ENCODE peak calls at places on chromosomes 6 and 20, in seven cellular contexts. L, U, R, Q, N, X and B are unnamed samples.

GRCh38 chr6:2640551-2640950 is 110.2 kb downstream of the MYLK4 start:
- DNase-seq in L (no peak), U (no peak), R (no peak), Q (no peak), N (no peak), X (no peak), B (no peak)

GRCh38 chr20:44401770-44402390 is 46.4 kb downstream of the HNF4A start:
- DNase-seq in L (no peak), U (no peak), R (no peak), Q (no peak), N (no peak), X (no peak), B (no peak)

GRCh38 chr6:113763883-113764282 is 93.3 kb upstream of the MARCKS start:
- DNase-seq in L (no peak), U (no peak), R (peak; percentile 7), Q (no peak), N (peak; percentile 89), X (no peak), B (peak; percentile 84)

GRCh38 chr6:165231581-165232276 is 77.7 kb downstream of the C6orf118 start:
- DNase-seq in L (no peak), U (no peak), R (no peak), Q (no peak), N (peak; percentile 62), X (peak; percentile 31), B (peak; percentile 29)

GRCh38 chr20:44187763-44188709 is 1.0 kb upstream of the JPH2 start:
- DNase-seq in L (no peak), U (no peak), R (peak; percentile 18), Q (no peak), N (peak; percentile 39), X (peak; percentile 45), B (no peak)

GRCh38 chr6:157019115-157019628 is 242.0 kb downstream of the ARID1B start:
- DNase-seq in L (no peak), U (no peak), R (no peak), Q (no peak), N (peak; percentile 22), X (no peak), B (no peak)

GRCh38 chr6:152096863-152097496 is 289.5 kb downstream of the ESR1 start:
- DNase-seq in L (no peak), U (no peak), R (no peak), Q (no peak), N (peak; percentile 67), X (no peak), B (peak; percentile 71)

GRCh38 chr20:41232971-41233926 is 84.3 kb downstream of the ZHX3 start:
- DNase-seq in L (no peak), U (no peak), R (no peak), Q (no peak), N (peak; percentile 79), X (no peak), B (peak; percentile 95)

GRCh38 chr6:115667478-115667996 is 393.2 kb downstream of the FRK start:
- DNase-seq in L (no peak), U (no peak), R (no peak), Q (no peak), N (no peak), X (no peak), B (no peak)

GRCh38 chr20:20837574-20838021 is 125.2 kb upstream of the RALGAPA2 start:
- DNase-seq in L (peak; percentile 49), U (no peak), R (peak; percentile 48), Q (peak; percentile 60), N (peak; percentile 76), X (no peak), B (peak; percentile 54)

GRCh38 chr6:127178746-127179145 is 60.3 kb downstream of the RSPO3 start:
- DNase-seq in L (no peak), U (no peak), R (no peak), Q (no peak), N (no peak), X (no peak), B (no peak)

GRCh38 chr20:39144757-39145156 is 182.6 kb downstream of the DHX35 start:
- DNase-seq in L (no peak), U (no peak), R (no peak), Q (no peak), N (no peak), X (no peak), B (no peak)
- H3K27ac ChIP-seq in L (no peak overlapping the region), U (no peak overlapping the region), R (no peak overlapping the region), Q (no peak overlapping the region), N (no peak overlapping the region), X (no peak overlapping the region), B (no peak overlapping the region)

DNA sequence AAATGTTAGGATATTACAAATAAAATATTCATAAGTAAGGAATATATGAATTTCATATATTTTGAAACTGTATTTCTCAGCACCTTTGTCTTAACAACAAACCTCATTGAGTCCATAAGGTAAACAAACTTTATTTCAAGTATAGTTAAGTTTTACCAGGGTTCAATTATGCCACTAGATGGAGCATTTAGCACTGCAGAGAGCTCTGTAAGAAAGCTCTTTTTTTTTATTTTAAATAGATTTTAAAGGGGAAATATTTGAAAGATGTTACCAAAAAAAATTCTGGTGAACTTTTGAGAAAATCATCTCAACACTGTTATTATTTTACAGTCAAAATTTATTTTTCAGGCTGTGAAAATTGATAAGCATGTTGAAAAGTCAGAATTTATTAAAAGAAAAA is 955.2 kb upstream of the EYS start:
- DNase-seq in L (no peak), U (no peak), R (no peak), Q (no peak), N (peak; percentile 52), X (no peak), B (peak; percentile 25)
- TF ChIP-seq CTCF in L (no peak), U (no peak), R (no peak), Q (no peak), N (peak; percentile 60), X (peak; percentile 31), B (peak; percentile 18)

GRCh38 chr6:46925563-46926253 is 4.0 kb upstream of the ADGRF5 start:
- DNase-seq in L (peak; percentile 83), U (peak; percentile 82), R (peak; percentile 80), Q (peak; percentile 77), N (peak; percentile 91), X (no peak), B (peak; percentile 64)
- H3K27ac ChIP-seq in L (peak overlapping the region; percentile 55), U (no peak overlapping the region), R (peak overlapping the region; percentile 83), Q (peak overlapping the region; percentile 70), N (peak overlapping the region; percentile 97), X (peak overlapping the region; percentile 50), B (peak overlapping the region; percentile 77)

GRCh38 chr20:47664068-47664437 is 121.2 kb downstream of the SULF2 start:
- DNase-seq in L (no peak), U (no peak), R (no peak), Q (no peak), N (no peak), X (no peak), B (peak; percentile 34)
- TF ChIP-seq CTCF in L (no peak), U (no peak), R (no peak), Q (no peak), N (peak; percentile 27), X (no peak), B (peak; percentile 75)

DNA sequence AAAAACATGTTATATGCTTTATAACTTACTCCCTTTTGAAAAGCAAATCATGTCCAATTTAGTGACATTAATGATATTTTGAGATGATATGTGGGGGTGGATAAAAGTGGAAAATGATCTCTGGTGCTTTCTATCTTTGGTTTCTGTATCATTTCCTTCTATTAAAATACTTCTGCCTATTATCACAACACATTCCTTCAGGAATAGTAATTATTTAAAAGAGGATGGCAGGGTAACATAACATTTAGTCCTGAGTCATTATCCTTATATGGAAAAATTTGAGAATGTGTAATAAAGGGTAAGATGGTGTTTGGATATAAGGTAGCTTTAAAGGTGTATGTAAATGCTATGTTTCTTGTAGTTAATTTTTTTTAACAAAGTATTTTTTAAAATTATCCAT is 657.7 kb downstream of the PHF3 start:
- DNase-seq in L (no peak), U (no peak), R (no peak), Q (no peak), N (peak; percentile 68), X (no peak), B (no peak)
- H3K27ac ChIP-seq in L (no peak overlapping the region), U (no peak overlapping the region), R (no peak overlapping the region), Q (no peak overlapping the region), N (peak overlapping the region; percentile 87), X (no peak overlapping the region), B (no peak overlapping the region)

DNA sequence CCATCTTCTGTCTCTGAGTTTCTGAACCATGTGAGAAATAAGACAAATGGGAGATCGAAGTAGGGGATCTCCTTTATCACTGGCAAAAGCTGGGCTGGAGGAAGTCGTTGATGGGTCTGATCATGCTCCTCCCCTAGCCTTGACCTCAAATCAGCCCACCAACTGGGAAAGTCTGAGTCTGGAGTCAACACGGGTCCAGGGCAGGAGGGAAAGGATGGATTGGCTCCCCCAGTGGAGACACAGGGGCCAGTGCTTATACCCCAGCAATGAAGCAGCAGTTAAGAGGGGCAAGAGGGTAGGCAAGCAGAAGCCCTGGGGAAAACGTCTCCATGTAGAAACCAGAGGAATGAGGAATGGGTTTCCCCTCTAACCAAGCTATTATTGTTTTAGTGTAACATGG is 152.6 kb downstream of the TBC1D7 start:
- DNase-seq in L (no peak), U (no peak), R (no peak), Q (no peak), N (no peak), X (no peak), B (no peak)
- TF ChIP-seq CTCF in L (no peak), U (no peak), R (no peak), Q (no peak), N (no peak), X (no peak), B (no peak)

GRCh38 chr6:134495893-134496253 is 178.0 kb upstream of the SGK1 start:
- DNase-seq in L (no peak), U (no peak), R (no peak), Q (no peak), N (no peak), X (no peak), B (peak; percentile 23)
- H3K27ac ChIP-seq in L (no peak overlapping the region), U (no peak overlapping the region), R (no peak overlapping the region), Q (no peak overlapping the region), N (no peak overlapping the region), X (no peak overlapping the region), B (peak overlapping the region; percentile 83)

GRCh38 chr6:40586369-40586768 is 795 bp downstream of the LRFN2 start:
- DNase-seq in L (no peak), U (no peak), R (no peak), Q (no peak), N (no peak), X (no peak), B (no peak)

GRCh38 chr6:40588480-40588879 is 1.3 kb upstream of the LRFN2 start:
- DNase-seq in L (no peak), U (no peak), R (no peak), Q (no peak), N (no peak), X (no peak), B (no peak)

GRCh38 chr6:40586800-40587201 is 363 bp downstream of the LRFN2 start:
- DNase-seq in L (no peak), U (no peak), R (no peak), Q (peak; percentile 28), N (no peak), X (no peak), B (no peak)

GRCh38 chr6:40587240-40588069 is at the start of gene LRFN2:
- DNase-seq in L (peak; percentile 70), U (peak; percentile 70), R (peak; percentile 78), Q (peak; percentile 83), N (peak; percentile 63), X (peak; percentile 61), B (peak; percentile 59)

DNA sequence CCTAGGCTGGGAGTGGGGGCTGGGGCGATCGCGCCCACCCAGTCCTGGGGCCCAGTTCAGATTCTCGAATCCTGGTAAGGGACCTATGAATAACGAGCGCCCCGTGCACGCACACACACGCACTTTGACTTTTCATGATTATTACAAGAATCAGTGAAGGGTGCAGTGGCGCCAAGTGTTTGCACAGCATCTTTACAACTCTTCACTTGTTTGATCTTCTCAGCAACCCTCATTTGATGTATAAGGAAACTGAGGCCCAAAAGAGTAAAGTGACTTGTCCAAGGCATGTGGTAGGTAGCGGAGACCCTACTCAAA is 863 bp upstream of the LRFN2 start:
- DNase-seq in L (no peak), U (no peak), R (no peak), Q (no peak), N (no peak), X (no peak), B (no peak)
- TF ChIP-seq CTCF in L (no peak), U (no peak), R (no peak), Q (peak; percentile 2), N (no peak), X (peak; percentile 4), B (peak; percentile 2)